ENCODE peak calls at places on chromosome 7, in nine cellular contexts. M, X, F, A, L, D, T, W and H are unnamed samples.

GRCh38 chr7:109206196-109206595 is 636.5 kb downstream of the DNAJB9 start:
- DNase-seq in M (no peak), X (no peak), F (no peak), A (no peak), L (no peak), D (no peak), T (no peak), W (no peak), H (no peak)

GRCh38 chr7:125670926-125671572 is 741.4 kb upstream of the POT1 start:
- DNase-seq in M (peak; percentile 61), X (peak; percentile 22), F (no peak), A (no peak), L (no peak), D (no peak), T (no peak), W (peak; percentile 9), H (no peak)

GRCh38 chr7:138834583-138834982 is 36.6 kb upstream of the ATP6V0A4 start:
- DNase-seq in M (no peak), X (no peak), F (no peak), A (no peak), L (no peak), D (no peak), T (no peak), W (no peak), H (no peak)

GRCh38 chr7:81457858-81458522 is 311.9 kb downstream of the HGF start:
- DNase-seq in M (peak; percentile 10), X (peak; percentile 13), F (no peak), A (no peak), L (no peak), D (no peak), T (no peak), W (no peak), H (no peak)

GRCh38 chr7:33534830-33535229 is 370.5 kb upstream of the BMPER start:
- DNase-seq in M (peak; percentile 33), X (no peak), F (no peak), A (no peak), L (no peak), D (no peak), T (no peak), W (no peak), H (no peak)

GRCh38 chr7:150863946-150864345 is 11.6 kb downstream of the AOC1 start:
- DNase-seq in M (no peak), X (no peak), F (no peak), A (no peak), L (no peak), D (no peak), T (peak; percentile 66), W (no peak), H (no peak)

GRCh38 chr7:75638607-75639070 is 100.1 kb downstream of the HIP1 start:
- DNase-seq in M (peak; percentile 36), X (no peak), F (peak; percentile 29), A (peak; percentile 42), L (no peak), D (peak; percentile 74), T (no peak), W (no peak), H (peak; percentile 67)

GRCh38 chr7:147547252-147547897 is 1043.2 kb upstream of the C7orf33 start:
- DNase-seq in M (no peak), X (no peak), F (peak; percentile 10), A (no peak), L (no peak), D (no peak), T (no peak), W (peak; percentile 10), H (peak; percentile 35)

GRCh38 chr7:50591480-50592438 is 26.6 kb upstream of the DDC start:
- DNase-seq in M (no peak), X (no peak), F (no peak), A (no peak), L (no peak), D (no peak), T (no peak), W (peak; percentile 78), H (no peak)

GRCh38 chr7:129828989-129829676 is 123.6 kb downstream of the UBE2H start:
- DNase-seq in M (no peak), X (no peak), F (no peak), A (no peak), L (no peak), D (no peak), T (no peak), W (no peak), H (no peak)

GRCh38 chr7:50584793-50585399 is 19.7 kb upstream of the DDC start:
- DNase-seq in M (no peak), X (no peak), F (no peak), A (peak; percentile 65), L (no peak), D (no peak), T (no peak), W (no peak), H (no peak)

GRCh38 chr7:32020760-32021159 is 49.4 kb downstream of the PDE1C start:
- DNase-seq in M (no peak), X (no peak), F (no peak), A (no peak), L (no peak), D (no peak), T (no peak), W (no peak), H (no peak)

GRCh38 chr7:30931927-30932540 is 20.4 kb downstream of the AQP1 start:
- DNase-seq in M (no peak), X (no peak), F (no peak), A (no peak), L (no peak), D (peak; percentile 52), T (peak; percentile 88), W (no peak), H (no peak)

GRCh38 chr7:38274493-38274892 is 1.1 kb upstream of the TARP start:
- DNase-seq in M (no peak), X (no peak), F (no peak), A (no peak), L (no peak), D (no peak), T (no peak), W (no peak), H (no peak)

GRCh38 chr7:55567495-55568070 is 4.7 kb downstream of the VOPP1 start:
- DNase-seq in M (no peak), X (no peak), F (no peak), A (no peak), L (no peak), D (no peak), T (no peak), W (no peak), H (no peak)

GRCh38 chr7:155851892-155852291 is 39.6 kb upstream of the SHH start:
- DNase-seq in M (no peak), X (no peak), F (no peak), A (no peak), L (peak; percentile 85), D (peak; percentile 30), T (peak; percentile 64), W (no peak), H (no peak)

GRCh38 chr7:101123703-101124068 is 3.2 kb upstream of the SERPINE1 start:
- DNase-seq in M (no peak), X (no peak), F (no peak), A (no peak), L (no peak), D (no peak), T (no peak), W (no peak), H (no peak)
- TF ChIP-seq POLR2A in M (no peak), X (no peak), F (no peak), A (no peak), L (no peak), D (no peak), T (no peak), W (no peak), H (no peak)

DNA sequence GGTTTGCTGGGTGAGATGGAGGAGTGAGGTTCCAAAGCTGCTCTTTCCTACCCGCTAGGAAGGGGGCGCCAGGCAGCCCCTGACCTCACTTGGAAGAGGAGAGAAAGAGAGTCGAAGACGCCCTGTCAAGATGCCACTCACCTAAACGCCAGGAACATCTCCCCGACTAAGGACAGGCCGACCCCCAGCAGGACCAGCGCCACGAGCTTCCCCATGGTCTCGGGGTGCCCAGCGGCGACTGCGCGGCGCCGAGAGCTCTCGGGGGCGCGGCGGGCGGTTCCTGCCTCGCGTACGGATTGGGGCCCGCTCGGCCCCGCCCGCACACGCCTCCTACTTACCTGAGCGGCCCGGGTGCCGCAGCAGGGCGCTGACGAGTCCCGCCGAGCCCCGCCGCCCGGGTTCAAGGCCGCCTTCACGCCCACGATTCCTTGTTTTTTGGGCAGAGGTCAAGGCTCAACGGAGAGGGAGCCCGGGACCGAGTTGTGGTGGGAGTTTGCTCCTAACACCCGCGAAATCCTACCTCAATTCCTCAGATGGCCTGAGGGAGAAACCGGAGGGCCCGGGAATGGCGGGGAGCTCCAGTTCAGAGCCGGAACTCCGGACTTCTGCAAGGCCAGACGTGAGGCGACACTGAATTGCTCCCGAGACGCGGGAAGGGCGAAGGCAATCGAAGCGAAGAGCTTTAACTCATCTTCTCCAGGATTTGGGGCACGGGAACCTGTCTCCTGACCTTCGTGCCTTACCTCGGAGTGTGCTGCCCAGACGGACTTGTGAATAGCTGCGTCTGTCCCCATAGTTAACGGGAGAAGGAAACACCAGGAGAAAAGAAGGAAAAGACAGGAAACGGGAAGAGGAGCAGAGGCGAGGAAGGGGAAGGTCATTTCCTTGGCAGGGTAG is at the start of gene PON3:
- DNase-seq in M (peak; percentile 26), X (peak; percentile 22), F (peak; percentile 48), A (no peak), L (no peak), D (peak; percentile 68), T (no peak), W (peak; percentile 68), H (peak; percentile 27)
- TF ChIP-seq POLR2AphosphoS5 in M (no peak), X (peak; percentile 52), F (no peak), A (no peak), L (no peak), D (no peak), T (no peak), W (no peak), H (no peak)

GRCh38 chr7:5705318-5705717 is 76.1 kb downstream of the RNF216 start:
- DNase-seq in M (no peak), X (no peak), F (no peak), A (no peak), L (no peak), D (no peak), T (no peak), W (no peak), H (no peak)
- H3K36me3 ChIP-seq in M (peaks cover 12% of the 10 kb centered on the region), X (peaks cover 24% of the 10 kb centered on the region), F (no peaks in the 10 kb centered on the region), A (no peaks in the 10 kb centered on the region), L (peaks cover 30% of the 10 kb centered on the region), D (peaks cover 46% of the 10 kb centered on the region), T (peaks cover 43% of the 10 kb centered on the region), W (peaks cover 63% of the 10 kb centered on the region), H (peaks cover 14% of the 10 kb centered on the region)

DNA sequence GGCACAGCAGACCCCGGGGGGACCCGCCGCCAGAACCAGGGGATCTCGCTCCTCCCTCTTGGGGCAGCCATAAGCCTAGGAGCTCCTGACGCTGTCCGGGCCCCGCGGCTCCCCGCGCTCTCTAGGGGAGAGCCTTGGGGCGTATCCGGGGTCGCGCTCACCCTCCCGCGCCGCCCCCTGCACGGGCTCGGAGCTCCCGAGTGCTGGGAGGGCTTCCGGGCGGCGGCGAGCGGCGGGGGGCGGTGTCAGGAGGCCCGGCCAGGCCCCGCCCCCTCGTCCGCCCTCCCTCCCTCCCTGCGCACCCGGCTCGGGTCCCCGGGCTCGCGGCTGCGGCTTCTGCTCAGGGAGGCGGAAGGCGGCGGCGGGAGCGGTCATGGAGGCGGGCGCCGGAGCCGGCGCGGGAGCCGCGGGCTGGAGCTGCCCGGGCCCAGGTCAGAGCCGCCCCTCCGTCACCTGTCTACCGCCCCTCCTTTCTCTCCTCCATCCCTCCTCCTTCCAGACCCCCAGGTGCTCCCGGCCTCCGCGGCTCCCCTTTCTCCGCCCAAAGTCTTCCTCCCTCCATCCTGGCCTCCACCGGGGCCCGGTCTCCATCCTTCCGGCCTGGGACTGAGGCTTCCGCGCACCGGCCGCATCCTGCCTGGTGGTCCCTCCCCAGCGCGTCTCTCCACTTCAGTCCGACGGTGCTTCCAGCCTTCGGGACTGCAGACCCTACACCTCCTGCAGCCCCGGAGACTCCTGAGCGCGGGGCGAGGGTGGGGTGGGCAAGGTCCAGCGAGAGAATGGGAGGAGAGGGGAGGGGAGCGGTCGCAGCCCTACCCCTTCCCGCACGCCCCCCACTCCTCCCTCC is 424 bp upstream of the CCDC136 start:
- DNase-seq in M (peak; percentile 43), X (no peak), F (peak; percentile 83), A (peak; percentile 60), L (no peak), D (peak; percentile 89), T (peak; percentile 92), W (no peak), H (peak; percentile 83)
- TF ChIP-seq POLR2A in M (no peak), X (no peak), F (peak; percentile 14), A (peak; percentile 33), L (no peak), D (no peak), T (no peak), W (no peak), H (no peak)